ENCODE peak calls at places on chromosomes 13 and 19, in eight cellular contexts. Z is fibroblast of villous mesenchyme; D is nephron progenitor cell; K is activated CD4-positive, alpha-beta T cell treated with anti-CD3 and anti-CD28 coated beads, Interleukin-2, amount 10 ng/mL, durations not matched to agents 7 days and 5 days; U is fibroblast of lung; W is fibroblast of the aortic adventitia; V is GDM1; G is GM12865. X is an unnamed sample.

GRCh38 chr19:33712268-33712667 is 84.4 kb upstream of the KCTD15 start:
- DNase-seq in U (no peak), D (no peak), G (no peak), Z (no peak), V (no peak), K (no peak), W (no peak), X (no peak)

GRCh38 chr13:21849323-21849722 is 178.4 kb downstream of the FGF9 start:
- DNase-seq in W (peak), K (peak), U (peak), G (peak), Z (peak), D (peak), V (peak), X (no peak)

GRCh38 chr13:109275390-109275789 is 511.0 kb downstream of the IRS2 start:
- DNase-seq in K (no peak), W (no peak), Z (no peak), V (no peak), G (no peak), D (no peak), U (no peak), X (no peak)

GRCh38 chr13:40604135-40604534 is 62.3 kb downstream of the FOXO1 start:
- DNase-seq in W (no peak), U (no peak), Z (no peak), K (no peak), D (no peak), G (no peak), V (no peak), X (no peak)

GRCh38 chr13:62094937-62095336 is 679.3 kb upstream of the PCDH20 start:
- DNase-seq in G (no peak), Z (no peak), W (no peak), V (no peak), D (no peak), K (no peak), U (no peak), X (no peak)

GRCh38 chr13:98429977-98430785 is 146.7 kb downstream of the STK24 start:
- DNase-seq in G (no peak), U (no peak), K (no peak), D (no peak), V (no peak), W (no peak), Z (peak), X (no peak)

GRCh38 chr13:68727165-68727564 is 1380.5 kb upstream of the ATXN8OS start:
- DNase-seq in D (no peak), U (no peak), G (no peak), V (no peak), K (no peak), Z (no peak), W (no peak), X (no peak)

GRCh38 chr13:41315466-41316047 is 4.5 kb downstream of the NAA16 start:
- DNase-seq in K (no peak), Z (peak), D (no peak), U (peak), G (peak), V (no peak), W (peak), X (no peak)

GRCh38 chr19:15412832-15413231 is 6.0 kb downstream of the AKAP8L start:
- DNase-seq in G (no peak), Z (peak), U (peak), V (no peak), D (no peak), K (no peak), W (no peak), X (no peak)

GRCh38 chr13:30125422-30126073 is 181.8 kb downstream of the KATNAL1 start:
- DNase-seq in D (no peak), G (no peak), W (peak), V (no peak), K (no peak), Z (peak), U (peak), X (no peak)

GRCh38 chr19:5273782-5274181 is 66.8 kb downstream of the PTPRS start:
- DNase-seq in V (no peak), G (no peak), K (no peak), D (no peak), Z (no peak), W (no peak), U (no peak), X (no peak)

GRCh38 chr19:47433121-47433520 is 13.8 kb upstream of the MEIS3 start:
- DNase-seq in D (no peak), G (no peak), V (no peak), Z (no peak), K (no peak), W (peak), U (no peak), X (no peak)

GRCh38 chr13:80132741-80133601 is 208.0 kb downstream of the SPRY2 start:
- DNase-seq in W (peak), U (peak), G (no peak), D (peak), Z (peak), V (no peak), K (no peak), X (no peak)

GRCh38 chr13:45933203-45934014 is 81.9 kb upstream of the SIAH3 start:
- DNase-seq in G (no peak), Z (no peak), W (no peak), K (no peak), U (no peak), D (no peak), V (no peak), X (no peak)

GRCh38 chr13:113398963-113399754 is 35.2 kb upstream of the GRTP1 start:
- DNase-seq in D (no peak), W (peak), G (no peak), U (no peak), Z (no peak), V (no peak), K (no peak), X (no peak)

GRCh38 chr13:109130093-109130835 is 500.9 kb downstream of the MYO16 start:
- DNase-seq in K (no peak), G (no peak), U (no peak), Z (no peak), V (no peak), D (no peak), W (no peak), X (no peak)

GRCh38 chr19:14786421-14786851 is 8.1 kb upstream of the ADGRE2 start:
- DNase-seq in V (peak), K (no peak), D (peak), G (peak), W (no peak), Z (peak), U (peak), X (no peak)

GRCh38 chr13:40376296-40376849 is 290.1 kb downstream of the FOXO1 start:
- DNase-seq in V (no peak), G (no peak), K (no peak), D (no peak), W (no peak), U (no peak), Z (no peak), X (no peak)

GRCh38 chr19:4173479-4174211 is 8.7 kb downstream of the SIRT6 start:
- DNase-seq in D (no peak), G (no peak), K (no peak), W (no peak), Z (no peak), V (no peak), U (no peak), X (no peak)

GRCh38 chr19:35585844-35586243 is at the start of gene PMIS2:
- DNase-seq in W (no peak), D (peak), G (peak), Z (no peak), U (no peak), V (no peak), K (peak), X (no peak)

GRCh38 chr13:38590230-38590629 is 96.6 kb upstream of the FREM2 start:
- DNase-seq in U (no peak), D (no peak), V (no peak), W (no peak), G (no peak), K (no peak), Z (no peak), X (no peak)

GRCh38 chr19:10372698-10373097 is 7.7 kb downstream of the TYK2 start:
- DNase-seq in U (no peak), V (no peak), K (no peak), Z (no peak), D (no peak), G (no peak), W (no peak), X (no peak)

GRCh38 chr19:44587863-44588752 is 25.3 kb upstream of the IGSF23 start:
- DNase-seq in U (peak), D (no peak), G (peak), Z (peak), W (peak), K (no peak), V (no peak), X (no peak)

GRCh38 chr19:4914736-4915501 is 5.6 kb downstream of the UHRF1 start:
- DNase-seq in Z (peak), G (peak), U (peak), W (peak), D (no peak), V (no peak), K (peak), X (no peak)

GRCh38 chr13:45941261-45941660 is 89.7 kb upstream of the SIAH3 start:
- DNase-seq in Z (no peak), D (no peak), W (no peak), K (no peak), U (no peak), V (no peak), G (peak), X (no peak)

GRCh38 chr13:66543780-66544179 is 686.4 kb downstream of the PCDH9 start:
- DNase-seq in D (no peak), Z (no peak), U (no peak), V (no peak), W (no peak), G (no peak), K (no peak), X (no peak)

GRCh38 chr19:36136975-36137686 is 2.7 kb upstream of the CAPNS1 start:
- DNase-seq in G (no peak), D (no peak), U (peak), Z (peak), W (peak), V (no peak), K (no peak), X (peak)

GRCh38 chr19:54114340-54114826 is 1.1 kb downstream of the TFPT start:
- DNase-seq in V (peak), D (no peak), K (peak), Z (peak), U (peak), W (peak), G (peak), X (no peak)

GRCh38 chr13:72754111-72754510 is 26.4 kb downstream of the BORA start:
- DNase-seq in D (no peak), U (no peak), W (no peak), V (no peak), G (no peak), K (no peak), Z (no peak), X (no peak)

GRCh38 chr13:99403458-99403971 is 96.3 kb upstream of the GPR183 start:
- DNase-seq in U (no peak), V (no peak), Z (no peak), D (no peak), W (no peak), K (no peak), G (no peak), X (no peak)

GRCh38 chr19:18225702-18226468 is at the start of gene PDE4C:
- DNase-seq in U (no peak), V (no peak), Z (no peak), G (no peak), D (peak), K (no peak), W (no peak), X (no peak)

GRCh38 chr19:2962018-2962670 is 15.2 kb upstream of the TLE6 start:
- DNase-seq in V (peak), D (peak), Z (peak), G (peak), W (peak), U (peak), K (peak), X (peak)

GRCh38 chr19:391726-392374 is 17.1 kb downstream of the C2CD4C start:
- DNase-seq in G (no peak), Z (no peak), U (no peak), V (no peak), D (no peak), W (no peak), K (no peak), X (no peak)

GRCh38 chr19:46902402-46902766 is 41.6 kb downstream of the ARHGAP35 start:
- DNase-seq in W (no peak), V (no peak), D (no peak), Z (no peak), U (no peak), G (no peak), K (no peak), X (no peak)